ENCODE peak calls at places on chromosomes 13 and 19, in six cellular contexts. P is upper lobe of right lung; G is heart right ventricle; A is CD8-positive, alpha-beta T cell; B is esophagus squamous epithelium; I is Panc1. R is an unnamed sample.

GRCh38 chr19:17883627-17884413 is 12.1 kb downstream of the SLC5A5 start:
- DNase-seq in P (no peak), G (no peak), A (no peak), B (no peak), I (no peak), R (no peak)

GRCh38 chr13:36848228-36848982 is 29.4 kb downstream of the RFXAP start:
- DNase-seq in P (no peak), G (no peak), A (no peak), B (no peak), I (no peak), R (no peak)

GRCh38 chr13:21637296-21637695 is 33.3 kb upstream of the MICU2 start:
- DNase-seq in P (peak; percentile 87), G (no peak), A (no peak), B (no peak), I (no peak), R (no peak)

GRCh38 chr13:80029170-80029569 is 311.8 kb downstream of the SPRY2 start:
- DNase-seq in P (no peak), G (no peak), A (no peak), B (no peak), I (no peak), R (no peak)

GRCh38 chr19:49337267-49338022 is 2.2 kb downstream of the CD37 start:
- DNase-seq in P (no peak), G (no peak), A (no peak), B (no peak), I (no peak), R (no peak)

GRCh38 chr19:56355517-56355916 is 37.8 kb downstream of the ZNF582 start:
- DNase-seq in P (no peak), G (no peak), A (no peak), B (no peak), I (no peak), R (no peak)

GRCh38 chr13:33426131-33426530 is 140.6 kb upstream of the STARD13 start:
- DNase-seq in P (no peak), G (no peak), A (no peak), B (no peak), I (no peak), R (no peak)

GRCh38 chr13:99287544-99287943 is 19.7 kb downstream of the GPR183 start:
- DNase-seq in P (no peak), G (no peak), A (no peak), B (no peak), I (no peak), R (no peak)

GRCh38 chr13:84812078-84812477 is 929.8 kb upstream of the SLITRK1 start:
- DNase-seq in P (no peak), G (no peak), A (no peak), B (no peak), I (no peak), R (no peak)

GRCh38 chr13:75312884-75313520 is 169.0 kb downstream of the TBC1D4 start:
- DNase-seq in P (no peak), G (no peak), A (no peak), B (no peak), I (no peak), R (no peak)

GRCh38 chr19:10086032-10086903 is at the start of gene SHFL:
- DNase-seq in P (peak; percentile 91), G (peak; percentile 74), A (peak; percentile 70), B (no peak), I (no peak), R (peak; percentile 90)

GRCh38 chr13:47175172-47175806 is 278.4 kb upstream of the HTR2A start:
- DNase-seq in P (no peak), G (no peak), A (no peak), B (no peak), I (no peak), R (no peak)

GRCh38 chr19:34241513-34242337 is 12.6 kb upstream of the GARRE1 start:
- DNase-seq in P (peak; percentile 88), G (no peak), A (no peak), B (no peak), I (no peak), R (no peak)

GRCh38 chr19:45677351-45678230 is 9.6 kb downstream of the GIPR start:
- DNase-seq in P (peak; percentile 95), G (peak; percentile 54), A (peak; percentile 61), B (peak; percentile 36), I (no peak), R (no peak)

GRCh38 chr13:29106651-29107050 is 286.5 kb downstream of the MTUS2 start:
- DNase-seq in P (no peak), G (no peak), A (no peak), B (no peak), I (no peak), R (no peak)

GRCh38 chr19:34556500-34556899 is 74.9 kb downstream of the WTIP start:
- DNase-seq in P (no peak), G (peak; percentile 20), A (no peak), B (no peak), I (no peak), R (no peak)

GRCh38 chr13:44815507-44816074 is 173.7 kb downstream of the NUFIP1 start:
- DNase-seq in P (no peak), G (no peak), A (no peak), B (no peak), I (no peak), R (no peak)

GRCh38 chr13:44930907-44931676 is 58.2 kb downstream of the NUFIP1 start:
- DNase-seq in P (no peak), G (no peak), A (no peak), B (no peak), I (no peak), R (no peak)

GRCh38 chr13:20127563-20128458 is 33.0 kb downstream of the GJA3 start:
- DNase-seq in P (peak; percentile 88), G (peak; percentile 69), A (no peak), B (no peak), I (no peak), R (no peak)

GRCh38 chr13:98761979-98762616 is 9.6 kb upstream of the SLC15A1 start:
- DNase-seq in P (no peak), G (no peak), A (no peak), B (no peak), I (no peak), R (no peak)

GRCh38 chr13:27112006-27112405 is 59.6 kb downstream of the USP12 start:
- DNase-seq in P (no peak), G (no peak), A (no peak), B (no peak), I (no peak), R (no peak)

GRCh38 chr13:27334774-27335490 is 64.3 kb downstream of the RASL11A start:
- DNase-seq in P (no peak), G (no peak), A (no peak), B (no peak), I (no peak), R (no peak)

GRCh38 chr13:93029536-93029935 is 197.1 kb upstream of the GPC6 start:
- DNase-seq in P (no peak), G (no peak), A (no peak), B (no peak), I (no peak), R (no peak)

GRCh38 chr13:45584816-45585215 is 30.7 kb downstream of the ERICH6B start:
- DNase-seq in P (no peak), G (no peak), A (no peak), B (no peak), I (no peak), R (no peak)

GRCh38 chr13:107900775-107901174 is 314.6 kb downstream of the LIG4 start:
- DNase-seq in P (no peak), G (no peak), A (no peak), B (no peak), I (no peak), R (no peak)

GRCh38 chr19:34126966-34127365 is 45.3 kb upstream of the LSM14A start:
- DNase-seq in P (no peak), G (no peak), A (no peak), B (no peak), I (no peak), R (no peak)

GRCh38 chr13:27977476-27978300 is 8.6 kb upstream of the CDX2 start:
- DNase-seq in P (peak; percentile 51), G (no peak), A (no peak), B (no peak), I (no peak), R (no peak)

GRCh38 chr13:31925079-31925478 is 106.5 kb upstream of the FRY start:
- DNase-seq in P (no peak), G (no peak), A (no peak), B (no peak), I (no peak), R (no peak)

GRCh38 chr13:68745517-68745916 is 1362.1 kb upstream of the ATXN8OS start:
- DNase-seq in P (no peak), G (no peak), A (no peak), B (no peak), I (no peak), R (no peak)

GRCh38 chr19:2500861-2501260 is 24.9 kb downstream of the GADD45B start:
- DNase-seq in P (no peak), G (no peak), A (no peak), B (no peak), I (no peak), R (no peak)

GRCh38 chr13:81275666-81276258 is 934.8 kb upstream of the SPRY2 start:
- DNase-seq in P (no peak), G (no peak), A (no peak), B (no peak), I (no peak), R (no peak)

DNA sequence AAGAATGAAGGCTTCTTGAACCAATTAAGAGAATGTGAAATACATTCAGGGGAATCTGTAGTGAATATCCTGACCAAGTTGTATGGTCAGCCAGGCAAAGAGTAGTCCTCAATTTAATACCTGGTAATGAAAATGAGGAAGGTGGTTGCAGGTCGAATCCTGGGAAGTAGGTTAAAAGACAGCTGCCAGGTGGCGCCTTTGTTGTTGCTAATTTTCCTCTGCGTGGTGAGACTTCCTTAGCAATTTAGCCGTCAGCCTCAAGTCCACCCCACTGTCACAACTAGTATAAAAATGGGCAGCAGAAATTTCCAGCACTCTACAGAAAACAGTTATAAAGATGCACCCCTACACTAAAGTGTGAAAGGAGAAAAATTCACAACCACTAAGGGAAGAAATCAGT is 235.7 kb downstream of the NHLRC3 start:
- DNase-seq in P (no peak), G (no peak), A (no peak), B (no peak), I (no peak), R (no peak)
- TF ChIP-seq CTCF in P (peak; percentile 21), G (peak; percentile 10), A (no peak), B (peak; percentile 41), I (peak; percentile 44), R (peak; percentile 26)

GRCh38 chr19:3970808-3971598 is at the start of gene DAPK3:
- DNase-seq in P (peak; percentile 98), G (peak; percentile 98), A (peak; percentile 70), B (peak; percentile 81), I (peak; percentile 88), R (peak; percentile 99)
- TF ChIP-seq CTCF in P (no peak), G (no peak), A (no peak), B (peak; percentile 51), I (no peak), R (no peak)

GRCh38 chr13:50687545-50687944 is 155.9 kb downstream of the DLEU7 start:
- DNase-seq in P (no peak), G (no peak), A (no peak), B (no peak), I (no peak), R (no peak)
- TF ChIP-seq CTCF in P (no peak), G (no peak), A (no peak), B (no peak), I (no peak), R (no peak)

DNA sequence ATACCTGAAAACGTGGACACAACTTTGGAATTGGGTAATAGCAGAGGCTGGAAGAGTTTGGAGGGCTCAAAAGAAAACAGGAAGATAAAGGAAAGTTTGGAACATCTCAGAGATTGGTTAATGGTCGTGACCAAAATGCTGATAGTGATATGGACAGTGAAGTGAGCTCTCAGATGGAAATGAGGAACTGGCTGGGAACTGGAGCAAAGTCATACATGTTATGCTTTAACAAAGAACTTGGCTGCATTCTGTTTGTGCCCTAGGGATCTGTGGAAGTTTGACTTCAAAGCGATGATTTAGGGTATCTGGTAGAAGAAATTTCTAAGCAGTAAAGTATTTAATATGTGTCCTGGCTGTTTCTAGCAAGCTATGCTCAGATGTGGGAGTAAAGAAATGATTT is 136.2 kb downstream of the DNAJC3 start:
- DNase-seq in P (no peak), G (no peak), A (no peak), B (no peak), I (no peak), R (no peak)
- TF ChIP-seq CTCF in P (no peak), G (no peak), A (no peak), B (no peak), I (no peak), R (no peak)